ENCODE peak calls at places on chromosomes 2 and 18, in five cellular contexts. B is NB4, C is epithelial cell of esophagus, W is GM18507, U is left colon. D is an unnamed sample.
A peak's percentile ranks its signal among the peaks of the same experiment; 100 is the strongest.

GRCh38 chr2:18719978-18720775 is 130.8 kb upstream of the NT5C1B start:
- DNase-seq in C (peak; percentile 65), U (no peak), W (no peak), B (no peak), D (no peak)

GRCh38 chr2:171671867-171672266 is 15.4 kb upstream of the DYNC1I2 start:
- DNase-seq in B (no peak), C (no peak), W (no peak), U (no peak), D (no peak)

GRCh38 chr2:242015366-242016065 is 146.0 kb downstream of the RTP5 start:
- DNase-seq in W (no peak), B (no peak), C (no peak), U (no peak), D (no peak)

GRCh38 chr2:201761101-201761500 is 19.6 kb downstream of the ALS2 start:
- DNase-seq in B (no peak), U (no peak), C (no peak), W (no peak), D (no peak)

GRCh38 chr2:19214682-19215391 is 143.6 kb downstream of the OSR1 start:
- DNase-seq in W (no peak), C (no peak), U (no peak), B (no peak), D (no peak)

GRCh38 chr2:147937744-147938349 is 82.7 kb downstream of the ORC4 start:
- DNase-seq in W (no peak), B (peak; percentile 44), C (peak; percentile 31), U (no peak), D (no peak)

GRCh38 chr2:155867564-155867963 is 465.0 kb downstream of the NR4A2 start:
- DNase-seq in C (no peak), B (no peak), U (no peak), W (no peak), D (no peak)

GRCh38 chr2:32418777-32419176 is 62.0 kb downstream of the BIRC6 start:
- DNase-seq in B (no peak), C (peak; percentile 34), U (no peak), W (no peak), D (no peak)

GRCh38 chr18:5398269-5398668 is 102.7 kb upstream of the ZBTB14 start:
- DNase-seq in C (no peak), W (no peak), B (no peak), U (no peak), D (no peak)

D was measured in NCI-H2107.